ENCODE peak calls at places on chromosomes 12 and 14, in five cellular contexts. K is right lobe of liver, L is dorsolateral prefrontal cortex, F is lower leg skin, Q is astrocyte of the spinal cord. D is an unnamed sample.
A peak's percentile ranks its signal among the peaks of the same experiment; 100 is the strongest.

GRCh38 chr12:7934153-7934552 is 1.8 kb downstream of the SLC2A3 start:
- DNase-seq in F (no peak), L (no peak), Q (no peak), K (no peak), D (no peak)

GRCh38 chr12:132923356-132923909 is 32.7 kb downstream of the ZNF605 start:
- DNase-seq in L (no peak), K (no peak), Q (no peak), F (no peak), D (no peak)

GRCh38 chr12:92075425-92075891 is 70.2 kb downstream of the BTG1 start:
- DNase-seq in Q (peak; percentile 67), F (no peak), K (no peak), L (no peak), D (no peak)

GRCh38 chr14:91919814-91920213 is 27.7 kb downstream of the FBLN5 start:
- DNase-seq in L (no peak), F (no peak), K (no peak), Q (no peak), D (no peak)

GRCh38 chr12:22518067-22518719 is 26.1 kb downstream of the C2CD5 start:
- DNase-seq in K (peak; percentile 57), L (no peak), F (no peak), Q (peak; percentile 44), D (peak; percentile 62)

GRCh38 chr14:101721951-101722661 is 39.4 kb upstream of the PPP2R5C start:
- DNase-seq in L (peak; percentile 5), K (no peak), Q (peak; percentile 50), F (peak; percentile 88), D (peak; percentile 98)

GRCh38 chr14:79972230-79972629 is 239.1 kb downstream of the DIO2 start:
- DNase-seq in Q (peak; percentile 49), F (no peak), L (no peak), K (no peak), D (no peak)

GRCh38 chr12:94027561-94027960 is 120.8 kb upstream of the PLXNC1 start:
- DNase-seq in K (no peak), F (no peak), Q (no peak), L (no peak), D (no peak)

GRCh38 chr12:120265483-120266179 is at the start of gene PXN:
- DNase-seq in K (peak; percentile 93), L (peak; percentile 68), F (peak; percentile 97), Q (peak; percentile 68), D (no peak)

GRCh38 chr12:107138990-107139389 is 45.6 kb upstream of the CRY1 start:
- DNase-seq in Q (no peak), F (no peak), L (no peak), K (no peak), D (no peak)

GRCh38 chr12:120783197-120783596 is 57.6 kb downstream of the ACADS start:
- DNase-seq in F (no peak), Q (peak; percentile 71), L (no peak), K (no peak), D (no peak)

GRCh38 chr12:13692332-13692731 is 289.1 kb downstream of the GRIN2B start:
- DNase-seq in Q (no peak), K (no peak), F (no peak), L (no peak), D (no peak)

GRCh38 chr12:64392221-64392620 is 1.7 kb upstream of the C12orf56 start:
- DNase-seq in Q (peak; percentile 59), L (no peak), K (no peak), F (no peak), D (no peak)
- TF ChIP-seq CTCF in Q (peak; percentile 34), L (peak; percentile 22), K (peak; percentile 15), F (no peak), D (peak; percentile 51)

GRCh38 chr14:72024043-72024407 is 91.8 kb downstream of the RGS6 start:
- DNase-seq in L (no peak), Q (peak; percentile 3), F (no peak), K (no peak), D (peak; percentile 11)
- H3K4me3 ChIP-seq in L (no peak overlapping the region), Q (no peak overlapping the region), F (no peak overlapping the region), K (no peak overlapping the region), D (no peak overlapping the region)

GRCh38 chr12:57764662-57765002 is 2.2 kb downstream of the CYP27B1 start:
- DNase-seq in L (no peak), Q (no peak), F (no peak), K (no peak), D (no peak)

GRCh38 chr12:57763881-57764661 is 2.8 kb downstream of the CYP27B1 start:
- DNase-seq in L (no peak), Q (no peak), K (no peak), F (no peak), D (no peak)

GRCh38 chr12:57765698-57766463 is 997 bp downstream of the CYP27B1 start:
- DNase-seq in Q (no peak), K (no peak), F (no peak), L (no peak), D (no peak)

GRCh38 chr12:57766464-57767311 is at the start of gene CYP27B1:
- DNase-seq in Q (no peak), K (no peak), F (no peak), L (no peak), D (no peak)

GRCh38 chr12:57765003-57765697 is 1.7 kb downstream of the CYP27B1 start:
- DNase-seq in F (peak; percentile 88), Q (no peak), K (peak; percentile 49), L (no peak), D (no peak)
- TF ChIP-seq CTCF in F (no peak), Q (peak; percentile 45), K (peak; percentile 27), L (no peak), D (peak; percentile 46)

GRCh38 chr14:61238611-61239010 is 42.5 kb downstream of the TMEM30B start:
- DNase-seq in L (no peak), K (no peak), F (no peak), Q (no peak), D (no peak)

GRCh38 chr14:61247935-61248334 is 33.2 kb downstream of the TMEM30B start:
- DNase-seq in Q (peak; percentile 83), F (no peak), L (no peak), K (no peak), D (no peak)

GRCh38 chr14:61240206-61240605 is 40.9 kb downstream of the TMEM30B start:
- DNase-seq in F (no peak), Q (no peak), K (no peak), L (no peak), D (no peak)

GRCh38 chr14:61246721-61247120 is 34.4 kb downstream of the TMEM30B start:
- DNase-seq in Q (no peak), K (no peak), L (no peak), F (peak; percentile 54), D (no peak)

GRCh38 chr14:61244051-61244450 is 37.1 kb downstream of the TMEM30B start:
- DNase-seq in K (no peak), Q (peak; percentile 8), F (no peak), L (no peak), D (no peak)
- H3K4me3 ChIP-seq in K (no peak overlapping the region), Q (no peak overlapping the region), F (no peak overlapping the region), L (no peak overlapping the region), D (no peak overlapping the region)

GRCh38 chr12:76876696-76877229 is 2.1 kb downstream of the CSRP2 start:
- DNase-seq in K (no peak), F (no peak), L (no peak), Q (no peak), D (no peak)

GRCh38 chr12:76878899-76879709 is at the start of gene CSRP2:
- DNase-seq in F (peak; percentile 97), Q (peak; percentile 91), K (peak; percentile 94), L (peak; percentile 70), D (peak; percentile 46)

GRCh38 chr12:76880156-76881023 is 1.6 kb upstream of the CSRP2 start:
- DNase-seq in K (no peak), L (no peak), Q (peak; percentile 28), F (no peak), D (no peak)

GRCh38 chr12:76879710-76880025 is 849 bp upstream of the CSRP2 start:
- DNase-seq in Q (no peak), K (no peak), F (peak; percentile 87), L (no peak), D (no peak)

GRCh38 chr12:76878045-76878898 is 547 bp downstream of the CSRP2 start:
- DNase-seq in F (peak; percentile 84), K (peak; percentile 42), L (no peak), Q (peak; percentile 30), D (no peak)
- TF ChIP-seq CTCF in F (no peak), K (no peak), L (no peak), Q (peak; percentile 19), D (peak; percentile 33)

GRCh38 chr12:126668961-126669360 is 1598.0 kb upstream of the TMEM132C start:
- DNase-seq in K (no peak), F (no peak), L (no peak), Q (peak; percentile 90), D (peak; percentile 37)
- H3K4me3 ChIP-seq in K (no peak overlapping the region), F (no peak overlapping the region), L (no peak overlapping the region), Q (no peak overlapping the region), D (no peak overlapping the region)

DNA sequence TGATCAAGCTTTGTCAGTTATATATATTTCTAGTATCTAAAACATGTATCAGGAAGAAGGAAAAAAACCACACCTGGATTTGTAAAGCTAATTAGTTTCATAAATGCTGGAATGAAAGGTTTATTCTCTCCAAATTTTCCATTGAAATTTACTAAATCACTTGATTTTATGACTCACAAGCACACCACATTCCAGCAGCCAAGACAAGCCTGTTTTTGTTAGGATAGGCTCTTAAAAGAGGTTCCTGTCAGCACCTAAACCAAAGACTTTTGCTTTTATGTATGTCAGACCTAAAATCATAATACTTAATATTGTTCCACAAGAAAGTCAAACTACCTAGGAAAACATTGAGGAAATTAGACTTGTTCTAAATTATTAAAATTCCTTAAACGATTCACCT is 85.3 kb upstream of the PAWR start:
- DNase-seq in Q (peak; percentile 55), K (no peak), L (no peak), F (no peak), D (peak; percentile 62)
- TF ChIP-seq CTCF in Q (no peak), K (no peak), L (no peak), F (no peak), D (no peak)

D was measured in retinal pigment epithelial cell.